ENCODE peak calls at places on chromosomes 12 and 14, in four cellular contexts. One of them, this sample, is unnamed.

GRCh38 chr12:113955109-113955970 is 10.8 kb downstream of the RBM19 start:
- DNase-seq in H4: peak; percentile 42
- DNase-seq in HTR-8/SVneo: peak; percentile 24
- DNase-seq in MG63: peak; percentile 20
- DNase-seq in this sample: no peak

GRCh38 chr12:77946541-77947021 is 115.9 kb downstream of the NAV3 start:
- DNase-seq in H4: no peak
- DNase-seq in MG63: no peak
- DNase-seq in HTR-8/SVneo: no peak
- DNase-seq in this sample: no peak

GRCh38 chr12:105419606-105420005 is 89.1 kb downstream of the C12orf75 start:
- DNase-seq in H4: no peak
- DNase-seq in HTR-8/SVneo: no peak
- DNase-seq in MG63: no peak
- DNase-seq in this sample: no peak

GRCh38 chr12:21301-22189 is 45.0 kb upstream of the IQSEC3 start:
- DNase-seq in H4: no peak
- DNase-seq in HTR-8/SVneo: no peak
- DNase-seq in MG63: no peak
- DNase-seq in this sample: no peak

GRCh38 chr14:61472801-61473376 is 151.5 kb downstream of the PRKCH start:
- DNase-seq in H4: no peak
- DNase-seq in MG63: no peak
- DNase-seq in HTR-8/SVneo: no peak
- DNase-seq in this sample: no peak

GRCh38 chr14:73133795-73134194 is 2.5 kb upstream of the PSEN1 start:
- DNase-seq in H4: no peak
- DNase-seq in HTR-8/SVneo: no peak
- DNase-seq in MG63: no peak
- DNase-seq in this sample: no peak

GRCh38 chr14:95516554-95517209 is at the start of gene SYNE3:
- DNase-seq in MG63: peak; percentile 61
- DNase-seq in H4: no peak
- DNase-seq in HTR-8/SVneo: no peak
- DNase-seq in this sample: no peak

GRCh38 chr12:52739963-52740362 is 36.6 kb upstream of the KRT77 start:
- DNase-seq in H4: no peak
- DNase-seq in HTR-8/SVneo: no peak
- DNase-seq in MG63: no peak
- DNase-seq in this sample: no peak

GRCh38 chr14:100694579-100695422 is 31.9 kb upstream of the DLK1 start:
- DNase-seq in MG63: no peak
- DNase-seq in HTR-8/SVneo: no peak
- DNase-seq in H4: peak; percentile 41
- DNase-seq in this sample: no peak

GRCh38 chr12:132392389-132393244 is 63.2 kb upstream of the GALNT9 start:
- DNase-seq in MG63: no peak
- DNase-seq in H4: no peak
- DNase-seq in HTR-8/SVneo: no peak
- DNase-seq in this sample: no peak

GRCh38 chr12:19150273-19150895 is 20.9 kb downstream of the PLEKHA5 start:
- DNase-seq in MG63: no peak
- DNase-seq in H4: peak; percentile 13
- DNase-seq in HTR-8/SVneo: no peak
- DNase-seq in this sample: no peak

GRCh38 chr12:52633383-52633782 is 15.0 kb upstream of the KRT73 start:
- DNase-seq in H4: no peak
- DNase-seq in MG63: no peak
- DNase-seq in HTR-8/SVneo: no peak
- DNase-seq in this sample: no peak

GRCh38 chr14:99945732-99946651 is 119.2 kb upstream of the EVL start:
- DNase-seq in HTR-8/SVneo: no peak
- DNase-seq in MG63: no peak
- DNase-seq in H4: no peak
- DNase-seq in this sample: no peak

GRCh38 chr14:59275668-59276067 is 87.2 kb downstream of the DAAM1 start:
- DNase-seq in H4: peak; percentile 76
- DNase-seq in MG63: no peak
- DNase-seq in HTR-8/SVneo: peak; percentile 85
- DNase-seq in this sample: peak; percentile 76

GRCh38 chr14:25150401-25150800 is 100.5 kb upstream of the STXBP6 start:
- DNase-seq in MG63: no peak
- DNase-seq in H4: no peak
- DNase-seq in HTR-8/SVneo: no peak
- DNase-seq in this sample: peak; percentile 30

GRCh38 chr14:99703381-99703780 is 19.3 kb downstream of the CYP46A1 start:
- DNase-seq in MG63: no peak
- DNase-seq in HTR-8/SVneo: no peak
- DNase-seq in H4: no peak
- DNase-seq in this sample: no peak

GRCh38 chr14:104148433-104149277 is 10.3 kb downstream of the KIF26A start:
- DNase-seq in MG63: no peak
- DNase-seq in H4: no peak
- DNase-seq in HTR-8/SVneo: no peak
- DNase-seq in this sample: no peak

GRCh38 chr14:49050836-49051235 is 535.3 kb downstream of the RPS29 start:
- DNase-seq in MG63: peak; percentile 23
- DNase-seq in H4: no peak
- DNase-seq in HTR-8/SVneo: no peak
- DNase-seq in this sample: no peak

GRCh38 chr12:77925536-77926108 is 94.9 kb downstream of the NAV3 start:
- DNase-seq in H4: peak; percentile 99
- DNase-seq in HTR-8/SVneo: peak; percentile 46
- DNase-seq in MG63: peak; percentile 79
- DNase-seq in this sample: peak; percentile 88

GRCh38 chr12:115922952-115923564 is 354.4 kb downstream of the MED13L start:
- DNase-seq in HTR-8/SVneo: no peak
- DNase-seq in H4: no peak
- DNase-seq in MG63: no peak
- DNase-seq in this sample: no peak

GRCh38 chr14:22200977-22201605 is 387.9 kb downstream of the DAD1 start:
- DNase-seq in MG63: no peak
- DNase-seq in HTR-8/SVneo: peak; percentile 10
- DNase-seq in H4: peak; percentile 70
- DNase-seq in this sample: peak; percentile 41

GRCh38 chr12:95248604-95249355 is 31.2 kb downstream of the VEZT start:
- DNase-seq in MG63: no peak
- DNase-seq in H4: no peak
- DNase-seq in HTR-8/SVneo: no peak
- DNase-seq in this sample: no peak

GRCh38 chr14:93712838-93713724 is 75.2 kb downstream of the PRIMA1 start:
- DNase-seq in HTR-8/SVneo: no peak
- DNase-seq in H4: no peak
- DNase-seq in MG63: peak; percentile 49
- DNase-seq in this sample: no peak

GRCh38 chr12:122846622-122847515 is 11.6 kb downstream of the HIP1R start:
- DNase-seq in H4: no peak
- DNase-seq in MG63: no peak
- DNase-seq in HTR-8/SVneo: no peak
- DNase-seq in this sample: no peak

GRCh38 chr12:86256169-86256568 is at the start of gene MGAT4C:
- DNase-seq in MG63: no peak
- DNase-seq in H4: peak; percentile 31
- DNase-seq in HTR-8/SVneo: no peak
- DNase-seq in this sample: no peak

GRCh38 chr12:54175130-54175963 is 13.4 kb downstream of the SMUG1 start:
- DNase-seq in H4: no peak
- DNase-seq in MG63: no peak
- DNase-seq in HTR-8/SVneo: no peak
- DNase-seq in this sample: no peak

GRCh38 chr14:58151701-58152568 is at the start of gene ARMH4:
- DNase-seq in MG63: peak; percentile 62
- DNase-seq in HTR-8/SVneo: peak; percentile 97
- DNase-seq in H4: peak; percentile 63
- DNase-seq in this sample: peak; percentile 74